ENCODE peak calls at places on chromosomes 13 and 19, in eight cellular contexts. U is WTC11; H is CD4-positive, alpha-beta T cell; Z is astrocyte of the cerebellum; E is ascending aorta; X is NB4; O is breast epithelium; F is thyroid gland. A is an unnamed sample.

GRCh38 chr19:17855333-17856152 is 4.2 kb upstream of the RPL18A start:
- DNase-seq in F (peak), E (peak), Z (no peak), O (peak), U (peak), H (peak), X (peak), A (peak)

GRCh38 chr13:104608280-104608679 is 1542.1 kb upstream of the SLC10A2 start:
- DNase-seq in U (no peak), F (no peak), X (no peak), H (no peak), E (no peak), O (no peak), Z (no peak), A (no peak)

GRCh38 chr19:18603958-18604819 is 2.4 kb downstream of the CRLF1 start:
- DNase-seq in X (no peak), E (no peak), O (no peak), H (no peak), U (no peak), F (no peak), Z (no peak), A (peak)

GRCh38 chr19:44746946-44747738 is 1.4 kb upstream of the BCL3 start:
- DNase-seq in Z (peak), H (peak), X (peak), E (peak), F (peak), O (peak), U (peak), A (peak)

GRCh38 chr19:35211545-35212230 is 16.9 kb downstream of the FAM187B start:
- DNase-seq in H (peak), U (no peak), X (peak), Z (no peak), O (no peak), E (peak), F (peak), A (no peak)

GRCh38 chr19:33280351-33280921 is 21.9 kb downstream of the CEBPA start:
- DNase-seq in Z (no peak), E (no peak), F (no peak), O (no peak), U (no peak), H (no peak), X (peak), A (peak)

GRCh38 chr19:50794074-50794777 is 4.0 kb downstream of the ACP4 start:
- DNase-seq in O (no peak), H (no peak), X (peak), E (no peak), Z (no peak), U (no peak), F (peak), A (peak)

GRCh38 chr13:33617055-33617454 is 200.9 kb upstream of the RFC3 start:
- DNase-seq in Z (no peak), F (no peak), U (no peak), H (no peak), O (no peak), X (no peak), E (no peak), A (no peak)

GRCh38 chr13:54875111-54875510 is 1846.5 kb downstream of the OLFM4 start:
- DNase-seq in H (no peak), F (no peak), Z (no peak), U (no peak), X (no peak), E (no peak), O (no peak), A (no peak)

GRCh38 chr13:21964686-21965085 is 293.8 kb downstream of the FGF9 start:
- DNase-seq in O (no peak), E (no peak), Z (no peak), X (no peak), H (no peak), U (no peak), F (no peak), A (no peak)

GRCh38 chr13:47087841-47088240 is 191.0 kb upstream of the HTR2A start:
- DNase-seq in O (no peak), H (no peak), X (peak), U (no peak), Z (no peak), F (no peak), E (no peak), A (no peak)

GRCh38 chr19:17872251-17873001 is 681 bp downstream of the SLC5A5 start:
- DNase-seq in Z (no peak), X (peak), U (no peak), E (no peak), O (no peak), H (no peak), F (no peak), A (no peak)

GRCh38 chr13:113034451-113035208 is 65.6 kb downstream of the MCF2L start:
- DNase-seq in H (no peak), Z (peak), F (peak), E (no peak), U (peak), X (peak), O (no peak), A (no peak)

GRCh38 chr13:84630486-84630885 is 748.2 kb upstream of the SLITRK1 start:
- DNase-seq in Z (no peak), U (no peak), H (no peak), X (no peak), F (no peak), E (no peak), O (no peak), A (no peak)

GRCh38 chr19:46225558-46226004 is 4.0 kb upstream of the IGFL1 start:
- DNase-seq in U (no peak), F (peak), H (no peak), E (no peak), X (peak), Z (peak), O (no peak), A (peak)

GRCh38 chr13:98083507-98083906 is 59.4 kb upstream of the FARP1 start:
- DNase-seq in F (no peak), X (no peak), H (no peak), O (no peak), U (no peak), Z (peak), E (no peak), A (no peak)

GRCh38 chr13:111854403-111854802 is 212.5 kb upstream of the SOX1 start:
- DNase-seq in O (no peak), Z (no peak), X (no peak), H (no peak), E (no peak), U (no peak), F (no peak), A (no peak)

GRCh38 chr13:111006508-111007031 is 91.7 kb upstream of the ANKRD10 start:
- DNase-seq in O (no peak), E (peak), U (no peak), H (no peak), X (no peak), Z (peak), F (peak), A (no peak)

GRCh38 chr13:97134364-97135095 is 87.6 kb upstream of the MBNL2 start:
- DNase-seq in E (no peak), X (no peak), O (no peak), U (no peak), H (no peak), F (no peak), Z (no peak), A (no peak)

GRCh38 chr13:44474122-44474910 is 100.7 kb downstream of the SERP2 start:
- DNase-seq in H (no peak), U (no peak), E (no peak), F (no peak), Z (no peak), X (no peak), O (no peak), A (no peak)

GRCh38 chr19:38068851-38069250 is 155.2 kb downstream of the DPF1 start:
- DNase-seq in U (no peak), E (no peak), Z (no peak), O (no peak), X (no peak), H (no peak), F (no peak), A (no peak)

GRCh38 chr19:53101518-53101917 is 1.7 kb downstream of the ZNF160 start:
- DNase-seq in H (no peak), E (no peak), Z (no peak), F (no peak), X (peak), O (no peak), U (no peak), A (no peak)

GRCh38 chr19:3073159-3073563 is 10.9 kb upstream of the TLE5 start:
- DNase-seq in Z (peak), U (no peak), F (no peak), X (peak), E (no peak), O (no peak), H (no peak), A (no peak)

GRCh38 chr19:56132316-56132822 is 8.7 kb upstream of the ZNF444 start:
- DNase-seq in X (no peak), H (no peak), U (no peak), Z (peak), E (peak), O (no peak), F (peak), A (no peak)

GRCh38 chr13:64413529-64413928 is 2816.6 kb downstream of the PCDH9 start:
- DNase-seq in X (no peak), F (no peak), Z (no peak), H (no peak), O (no peak), U (no peak), E (no peak), A (no peak)

GRCh38 chr13:108176685-108177274 is 38.6 kb downstream of the LIG4 start:
- DNase-seq in E (no peak), X (peak), F (peak), O (no peak), H (peak), Z (no peak), U (peak), A (peak)

GRCh38 chr19:51441410-51442390 is 16.6 kb downstream of the SIGLEC8 start:
- DNase-seq in E (peak), U (no peak), H (peak), O (no peak), F (peak), Z (no peak), X (peak), A (peak)

GRCh38 chr19:39839678-39840327 is 5.8 kb upstream of the DYRK1B start:
- DNase-seq in H (no peak), X (no peak), F (no peak), E (no peak), Z (no peak), U (no peak), O (no peak), A (no peak)

GRCh38 chr13:41627425-41627824 is 170.1 kb downstream of the RGCC start:
- DNase-seq in O (no peak), X (no peak), U (no peak), Z (no peak), E (no peak), H (no peak), F (no peak), A (no peak)

GRCh38 chr13:74217816-74218215 is 83.6 kb upstream of the KLF12 start:
- DNase-seq in Z (no peak), O (no peak), U (no peak), F (no peak), X (no peak), H (no peak), E (no peak), A (no peak)

GRCh38 chr13:113179374-113180230 is 21.2 kb downstream of the PROZ start:
- DNase-seq in O (no peak), Z (peak), F (no peak), E (no peak), X (no peak), U (no peak), H (no peak), A (no peak)

GRCh38 chr19:31338069-31338767 is 11.0 kb downstream of the TSHZ3 start:
- DNase-seq in X (peak), U (peak), E (peak), Z (no peak), H (peak), F (peak), O (no peak), A (no peak)

GRCh38 chr13:29436291-29436690 is 159.2 kb downstream of the SLC7A1 start:
- DNase-seq in H (no peak), E (no peak), X (no peak), O (no peak), F (peak), Z (peak), U (no peak), A (no peak)

GRCh38 chr19:5445667-5446066 is 9.6 kb upstream of the ZNRF4 start:
- DNase-seq in Z (no peak), H (no peak), U (no peak), O (no peak), E (no peak), X (no peak), F (no peak), A (no peak)

GRCh38 chr13:52450012-52450792 is at the start of gene VPS36:
- DNase-seq in H (peak), F (peak), U (peak), X (peak), Z (peak), E (peak), O (peak), A (peak)

GRCh38 chr13:52449323-52450011 is 967 bp downstream of the VPS36 start:
- DNase-seq in F (no peak), H (no peak), E (no peak), O (no peak), Z (no peak), X (peak), U (no peak), A (no peak)

GRCh38 chr13:52452470-52452869 is 2.0 kb upstream of the VPS36 start:
- DNase-seq in E (no peak), O (no peak), U (no peak), Z (no peak), X (no peak), H (no peak), F (no peak), A (no peak)

GRCh38 chr13:52447815-52448552 is 2.5 kb downstream of the VPS36 start:
- DNase-seq in Z (no peak), H (no peak), F (no peak), U (no peak), O (no peak), X (peak), E (no peak), A (no peak)

GRCh38 chr13:52450793-52451116 is 321 bp upstream of the VPS36 start:
- DNase-seq in U (no peak), E (no peak), Z (no peak), F (no peak), H (no peak), O (no peak), X (no peak), A (no peak)
- TF ChIP-seq CTCF in U (peak), E (no peak), Z (no peak), F (no peak), H (peak), O (peak), X (no peak), A (no peak)

GRCh38 chr13:109790071-109790470 is 3.7 kb upstream of the IRS2 start:
- DNase-seq in E (no peak), O (no peak), Z (no peak), H (no peak), F (no peak), U (no peak), X (peak), A (no peak)
- TF ChIP-seq CTCF in E (no peak), O (no peak), Z (no peak), H (no peak), F (no peak), U (no peak), X (no peak), A (no peak)

GRCh38 chr19:49579947-49580263 is 451 bp downstream of the NOSIP start:
- DNase-seq in X (no peak), Z (no peak), H (no peak), F (no peak), U (no peak), O (no peak), E (no peak), A (no peak)
- TF ChIP-seq CTCF in X (no peak), Z (no peak), H (no peak), F (no peak), U (no peak), O (no peak), E (no peak), A (no peak)

GRCh38 chr13:42645717-42646116 is 71.8 kb downstream of the TNFSF11 start:
- DNase-seq in H (no peak), X (no peak), O (no peak), F (no peak), Z (no peak), E (no peak), U (no peak), A (no peak)
- TF ChIP-seq CTCF in H (no peak), X (no peak), O (no peak), F (no peak), Z (no peak), E (no peak), U (no peak), A (no peak)

GRCh38 chr19:16846901-16847300 is 17.7 kb downstream of the SIN3B start:
- DNase-seq in U (no peak), Z (no peak), O (no peak), X (no peak), E (no peak), F (no peak), H (no peak), A (no peak)
- TF ChIP-seq CTCF in U (no peak), Z (no peak), O (no peak), X (no peak), E (no peak), F (no peak), H (no peak), A (no peak)